ENCODE peak calls at places on chromosomes 16 and 17, in five cellular contexts. Y, F, O, U and I are unnamed samples.

GRCh38 chr17:1222321-1222720 is 42.5 kb upstream of the ABR start:
- DNase-seq in U (no peak), F (no peak), Y (no peak), O (no peak), I (no peak)

GRCh38 chr17:7445011-7445927 is at the start of gene CHRNB1:
- DNase-seq in Y (no peak), U (peak; percentile 84), F (peak; percentile 87), O (peak; percentile 95), I (peak; percentile 76)

GRCh38 chr17:30232822-30233427 is 2.6 kb downstream of the SLC6A4 start:
- DNase-seq in U (no peak), O (no peak), Y (no peak), F (no peak), I (no peak)

GRCh38 chr17:7204828-7205461 is 14.7 kb downstream of the DLG4 start:
- DNase-seq in F (peak; percentile 90), O (peak; percentile 90), Y (peak; percentile 98), U (peak; percentile 94), I (peak; percentile 89)

GRCh38 chr16:89275837-89276720 is 58.6 kb downstream of the ZNF778 start:
- DNase-seq in F (no peak), U (no peak), Y (no peak), O (no peak), I (no peak)

GRCh38 chr16:12589676-12590075 is 214.0 kb downstream of the CPPED1 start:
- DNase-seq in U (no peak), Y (no peak), F (no peak), O (no peak), I (no peak)

GRCh38 chr17:596763-597644 is 117.6 kb downstream of the VPS53 start:
- DNase-seq in U (no peak), F (no peak), Y (no peak), O (no peak), I (no peak)

GRCh38 chr17:77252736-77253135 is 112.0 kb downstream of the SEC14L1 start:
- DNase-seq in O (no peak), F (no peak), U (no peak), Y (no peak), I (no peak)

GRCh38 chr17:46002311-46002972 is 3.4 kb downstream of the STH start:
- DNase-seq in U (no peak), O (peak; percentile 71), Y (peak; percentile 49), F (peak; percentile 33), I (peak; percentile 80)

GRCh38 chr17:31623990-31624389 is 232.5 kb downstream of the RAB11FIP4 start:
- DNase-seq in F (no peak), Y (no peak), U (no peak), O (no peak), I (no peak)

GRCh38 chr17:73232587-73233373 is 28.9 kb downstream of the CPSF4L start:
- DNase-seq in U (peak; percentile 77), F (no peak), O (peak; percentile 62), Y (no peak), I (no peak)

GRCh38 chr17:82367724-82368524 is 3.6 kb upstream of the UTS2R start:
- DNase-seq in Y (no peak), F (no peak), U (no peak), O (no peak), I (no peak)

GRCh38 chr17:27414271-27414670 is 42.0 kb upstream of the KSR1 start:
- DNase-seq in O (no peak), U (no peak), Y (no peak), F (no peak), I (no peak)

GRCh38 chr17:63274156-63274555 is 171.9 kb downstream of the CYB561 start:
- DNase-seq in U (no peak), O (no peak), F (peak; percentile 10), Y (no peak), I (no peak)

GRCh38 chr16:15966420-15967222 is 17.2 kb downstream of the ABCC1 start:
- DNase-seq in O (peak; percentile 62), F (no peak), Y (no peak), U (no peak), I (no peak)

GRCh38 chr16:72372082-72372615 is 200.2 kb upstream of the PMFBP1 start:
- DNase-seq in U (no peak), O (no peak), Y (no peak), F (no peak), I (no peak)

GRCh38 chr17:77493901-77494663 is 353.3 kb downstream of the SEC14L1 start:
- DNase-seq in O (peak; percentile 34), F (no peak), U (peak; percentile 48), Y (no peak), I (no peak)

GRCh38 chr17:16052486-16052885 is 52.9 kb downstream of the TTC19 start:
- DNase-seq in U (no peak), F (no peak), O (no peak), Y (no peak), I (no peak)

GRCh38 chr16:56189990-56190902 is 1.0 kb upstream of the GNAO1 start:
- DNase-seq in U (no peak), Y (no peak), F (peak; percentile 17), O (no peak), I (no peak)

GRCh38 chr17:57926723-57927047 is 28.5 kb downstream of the CUEDC1 start:
- DNase-seq in F (no peak), Y (no peak), O (peak; percentile 12), U (no peak), I (no peak)
- H3K27ac ChIP-seq in F (peak overlapping the region; percentile 22), Y (no peak overlapping the region), O (peak overlapping the region; percentile 73), U (peak overlapping the region; percentile 27), I (peak overlapping the region; percentile 46)

DNA sequence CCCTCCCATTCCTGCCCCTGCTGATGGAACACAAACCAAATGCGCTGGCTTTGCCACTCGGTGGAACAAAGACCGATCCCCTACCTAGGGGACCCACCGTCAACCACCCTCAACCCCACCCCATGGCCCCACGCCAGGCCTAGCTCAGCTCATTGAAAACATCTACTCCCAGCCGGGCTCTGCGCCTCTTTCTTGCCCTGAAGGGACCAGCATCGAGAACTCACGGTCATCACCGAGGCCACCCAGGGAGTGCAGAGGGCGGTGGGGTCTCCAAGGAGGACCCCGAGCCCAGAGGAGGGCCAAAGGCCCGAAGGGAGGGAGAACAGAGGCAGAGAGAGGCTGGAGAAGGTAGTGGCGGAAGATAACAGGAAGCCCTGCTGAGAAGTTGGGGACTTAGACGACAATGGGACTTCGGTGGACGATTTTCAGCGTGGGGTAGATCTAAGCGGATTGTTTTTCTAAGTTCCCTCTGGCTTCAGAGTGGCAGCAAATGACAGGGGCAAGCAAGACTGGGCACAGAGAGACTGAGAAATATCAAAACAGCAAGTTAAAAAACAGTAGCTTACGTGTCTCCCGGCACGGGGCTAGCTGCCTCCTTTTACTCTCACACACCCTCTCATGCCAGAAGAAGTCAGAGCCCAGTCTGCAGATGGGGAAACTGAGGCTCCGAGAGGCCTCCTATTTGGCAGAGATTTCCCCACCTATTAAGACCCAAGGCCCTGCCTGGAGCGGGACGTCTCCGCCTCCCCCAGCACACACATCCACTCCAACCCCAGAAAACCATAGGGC is 1.1 kb downstream of the CARHSP1 start:
- DNase-seq in U (peak; percentile 82), F (peak; percentile 59), Y (no peak), O (peak; percentile 69), I (no peak)
- H3K4me1 ChIP-seq in U (peaks cover 66% of the 10 kb centered on the region), F (peaks cover 59% of the 10 kb centered on the region), Y (peaks cover 14% of the 10 kb centered on the region), O (peaks cover 6% of the 10 kb centered on the region), I (no peaks in the 10 kb centered on the region)

DNA sequence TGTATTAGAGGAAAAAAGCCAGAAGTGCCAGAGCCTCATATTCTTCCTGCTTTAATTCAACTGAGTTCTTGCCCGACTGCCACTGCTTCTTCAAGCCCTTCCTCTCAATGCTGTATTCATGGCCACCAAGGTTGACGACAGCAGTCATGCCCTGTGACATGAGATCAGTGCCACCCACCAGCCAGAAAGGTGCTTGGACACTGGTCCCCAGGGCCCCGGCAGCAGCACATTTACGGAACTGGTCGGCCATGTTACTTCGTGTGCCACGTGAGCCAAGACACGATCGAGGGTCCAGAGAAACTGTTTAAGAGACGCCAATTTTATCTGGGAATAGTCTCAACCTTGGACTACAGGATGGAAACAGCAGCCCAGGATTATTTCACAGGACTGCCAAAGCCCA is 27.8 kb downstream of the MAP1LC3B start:
- DNase-seq in Y (no peak), O (no peak), U (no peak), F (no peak), I (no peak)
- H3K27ac ChIP-seq in Y (no peak overlapping the region), O (no peak overlapping the region), U (no peak overlapping the region), F (no peak overlapping the region), I (no peak overlapping the region)

GRCh38 chr17:70106551-70106950 is 31.5 kb downstream of the KCNJ16 start:
- DNase-seq in Y (no peak), F (no peak), O (no peak), U (no peak), I (no peak)
- H3K4me1 ChIP-seq in Y (no peaks in the 10 kb centered on the region), F (peaks cover 22% of the 10 kb centered on the region), O (peaks cover 7% of the 10 kb centered on the region), U (no peaks in the 10 kb centered on the region), I (no peaks in the 10 kb centered on the region)

DNA sequence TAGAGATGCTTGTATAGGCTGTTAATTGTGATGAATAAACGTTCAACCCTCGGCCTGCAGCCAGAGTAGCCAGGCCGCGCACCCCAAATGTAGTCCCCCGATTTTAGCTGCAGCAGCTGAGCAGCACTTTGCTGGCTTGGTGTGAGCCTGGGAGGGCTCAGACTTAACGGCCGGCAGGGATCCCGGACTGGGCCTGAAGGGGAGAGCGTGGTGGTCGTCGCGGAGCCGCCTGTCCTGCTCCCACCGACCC is 11.9 kb downstream of the ZNF629 start:
- DNase-seq in O (no peak), Y (no peak), F (no peak), U (no peak), I (no peak)
- H3K27ac ChIP-seq in O (peak overlapping the region; percentile 94), Y (peak overlapping the region; percentile 9), F (peak overlapping the region; percentile 93), U (peak overlapping the region; percentile 53), I (peak overlapping the region; percentile 90)

GRCh38 chr17:50219939-50220465 is 18.6 kb upstream of the COL1A1 start:
- DNase-seq in Y (no peak), F (peak; percentile 45), U (no peak), O (no peak), I (no peak)

GRCh38 chr17:50220811-50221210 is 19.4 kb upstream of the COL1A1 start:
- DNase-seq in F (no peak), O (no peak), Y (no peak), U (no peak), I (no peak)

GRCh38 chr17:50218071-50218759 is 16.8 kb upstream of the COL1A1 start:
- DNase-seq in F (no peak), O (no peak), Y (no peak), U (no peak), I (no peak)

GRCh38 chr17:50218771-50219315 is 17.4 kb upstream of the COL1A1 start:
- DNase-seq in Y (no peak), F (no peak), U (no peak), O (no peak), I (peak; percentile 63)

DNA sequence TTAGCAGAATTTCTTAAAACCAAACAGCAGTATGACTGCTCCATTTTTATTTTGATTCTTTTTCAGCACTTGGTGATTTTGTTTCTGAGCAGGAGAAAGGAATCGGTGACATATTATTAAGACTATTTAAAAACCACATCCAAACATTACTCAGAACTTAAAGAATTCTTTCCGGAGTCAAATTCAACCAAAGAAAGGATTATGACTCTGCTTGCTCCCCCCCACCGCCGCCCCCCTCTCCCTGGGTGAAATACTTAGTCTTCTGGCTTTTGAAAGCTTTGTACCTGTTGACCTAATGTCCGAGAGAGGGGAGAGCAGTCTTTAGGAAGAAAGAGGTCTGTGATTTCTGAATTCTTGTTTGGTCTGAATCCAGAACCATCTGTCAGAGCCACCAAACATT is 17.9 kb upstream of the COL1A1 start:
- DNase-seq in Y (no peak), F (no peak), U (no peak), O (no peak), I (no peak)
- H3K4me1 ChIP-seq in Y (no peaks in the 10 kb centered on the region), F (peaks cover 62% of the 10 kb centered on the region), U (peaks cover 41% of the 10 kb centered on the region), O (peaks cover 6% of the 10 kb centered on the region), I (peaks cover 33% of the 10 kb centered on the region)

GRCh38 chr16:58367252-58367651 is 25.0 kb upstream of the GINS3 start:
- DNase-seq in F (no peak), O (no peak), Y (no peak), U (no peak), I (no peak)
- H3K27ac ChIP-seq in F (no peak overlapping the region), O (no peak overlapping the region), Y (no peak overlapping the region), U (no peak overlapping the region), I (no peak overlapping the region)